ENCODE peak calls at places on chromosomes 13 and 19, in five cellular contexts. C is tibial artery, K is esophagus squamous epithelium, I is body of pancreas, T is A549. P is an unnamed sample.

GRCh38 chr19:29505034-29505824 is 20.6 kb upstream of the VSTM2B start:
- DNase-seq in C (peak; percentile 42), I (no peak), K (no peak), T (no peak), P (no peak)

GRCh38 chr19:29579308-29579910 is 26.7 kb upstream of the POP4 start:
- DNase-seq in I (no peak), T (no peak), K (no peak), C (no peak), P (no peak)

GRCh38 chr13:51848674-51849073 is 3.7 kb upstream of the TMEM272 start:
- DNase-seq in T (no peak), K (no peak), I (no peak), C (no peak), P (no peak)

GRCh38 chr19:46603752-46604241 is 2.7 kb downstream of the CALM3 start:
- DNase-seq in C (no peak), I (no peak), K (no peak), T (no peak), P (peak; percentile 55)

GRCh38 chr13:31209819-31210209 is 10.0 kb downstream of the B3GLCT start:
- DNase-seq in I (no peak), K (no peak), C (no peak), T (no peak), P (no peak)

GRCh38 chr19:27966390-27966816 is 1246.5 kb downstream of the UQCRFS1 start:
- DNase-seq in T (peak; percentile 31), K (no peak), C (no peak), I (no peak), P (no peak)

GRCh38 chr19:57103573-57104277 is 16.1 kb upstream of the USP29 start:
- DNase-seq in T (peak; percentile 59), K (no peak), I (peak; percentile 38), C (peak; percentile 67), P (peak; percentile 82)

GRCh38 chr13:63393112-63393511 is 1977.5 kb upstream of the PCDH20 start:
- DNase-seq in C (no peak), I (no peak), K (no peak), T (peak; percentile 16), P (no peak)

GRCh38 chr19:52665047-52665446 is 26.9 kb upstream of the ZNF83 start:
- DNase-seq in I (no peak), K (no peak), C (no peak), T (no peak), P (no peak)

GRCh38 chr19:6509118-6509971 is 7.2 kb upstream of the TUBB4A start:
- DNase-seq in T (peak; percentile 19), K (no peak), I (peak; percentile 95), C (no peak), P (no peak)

GRCh38 chr19:33978286-33978685 is 181.6 kb downstream of the KCTD15 start:
- DNase-seq in I (no peak), T (no peak), K (no peak), C (no peak), P (no peak)

GRCh38 chr13:55410398-55411330 is 1730.1 kb upstream of the PRR20A start:
- DNase-seq in C (peak; percentile 19), T (no peak), K (no peak), I (no peak), P (no peak)

GRCh38 chr13:30714629-30715028 is 20.7 kb upstream of the ALOX5AP start:
- DNase-seq in T (no peak), K (no peak), C (no peak), I (no peak), P (no peak)

GRCh38 chr13:49649244-49649962 is 21.1 kb downstream of the ARL11 start:
- DNase-seq in K (no peak), C (no peak), T (peak; percentile 41), I (no peak), P (no peak)

GRCh38 chr13:33125821-33126570 is 109.8 kb downstream of the KL start:
- DNase-seq in K (no peak), I (peak; percentile 63), T (peak; percentile 87), C (peak; percentile 78), P (peak; percentile 90)

GRCh38 chr19:7873304-7874079 is 698 bp downstream of the PRR36 start:
- DNase-seq in T (no peak), C (no peak), I (no peak), K (no peak), P (no peak)
- H3K27ac ChIP-seq in T (peak overlapping the region; percentile 78), C (no peak overlapping the region), I (no peak overlapping the region), K (no peak overlapping the region), P (no peak overlapping the region)

DNA sequence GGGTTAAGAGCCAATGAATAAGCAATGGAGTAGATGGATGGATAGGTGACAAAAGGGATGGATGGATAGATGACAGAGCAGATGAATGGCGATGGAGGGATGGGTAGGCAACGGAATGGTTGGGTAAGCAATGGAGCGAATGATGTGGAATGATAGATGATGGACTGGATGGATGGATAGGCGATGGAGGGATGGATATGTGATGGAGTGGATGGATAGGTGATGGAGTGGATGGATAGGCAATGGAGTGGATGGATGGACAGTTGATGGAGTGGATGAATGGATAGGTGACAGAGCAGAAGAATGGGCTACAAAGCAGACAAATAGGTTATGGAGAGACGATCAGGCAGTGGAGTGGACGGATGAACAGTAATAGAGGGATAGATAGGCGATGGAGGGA is 269.6 kb downstream of the TEX29 start:
- DNase-seq in T (no peak), C (no peak), K (no peak), I (no peak), P (no peak)
- H3K9me3 ChIP-seq in T (no peaks in the 10 kb centered on the region), C (no peaks in the 10 kb centered on the region), K (no peaks in the 10 kb centered on the region), I (no peaks in the 10 kb centered on the region), P (no peaks in the 10 kb centered on the region)

DNA sequence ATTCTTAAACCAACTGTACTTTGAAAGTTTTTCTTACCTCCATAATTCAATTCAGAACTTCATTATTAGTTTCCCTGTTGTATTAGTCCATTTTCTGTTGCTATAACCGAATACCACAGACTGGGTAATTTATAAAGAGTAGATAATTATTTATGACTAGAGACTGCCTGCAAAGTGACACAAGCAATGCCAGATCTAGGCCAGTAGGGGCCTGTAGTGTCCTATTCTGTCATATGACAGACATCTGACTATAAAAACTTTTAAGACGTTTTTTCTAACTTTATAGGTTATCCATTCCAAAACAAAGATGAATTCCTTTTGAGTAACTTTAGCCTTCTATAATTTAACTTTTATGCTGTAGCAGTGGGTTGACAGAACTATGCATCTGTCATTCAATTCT is 2783.8 kb downstream of the PCDH9 start:
- DNase-seq in T (peak; percentile 20), I (no peak), C (no peak), K (no peak), P (no peak)
- TF ChIP-seq CTCF in T (peak; percentile 38), I (no peak), C (peak; percentile 19), K (no peak), P (no peak)

GRCh38 chr19:17871878-17872250 is at the start of gene SLC5A5:
- DNase-seq in T (no peak), C (no peak), I (no peak), K (no peak), P (no peak)
- H3K27ac ChIP-seq in T (no peak within 1 kb of the TSS), C (no peak within 1 kb of the TSS), I (no peak within 1 kb of the TSS), K (no peak within 1 kb of the TSS), P (no peak within 1 kb of the TSS)

GRCh38 chr13:28370448-28370847 is 124.5 kb downstream of the FLT1 start:
- DNase-seq in C (no peak), I (no peak), T (no peak), K (no peak), P (no peak)
- H3K9me3 ChIP-seq in C (no peaks in the 10 kb centered on the region), I (no peaks in the 10 kb centered on the region), T (no peaks in the 10 kb centered on the region), K (no peaks in the 10 kb centered on the region), P (no peaks in the 10 kb centered on the region)

GRCh38 chr13:43911283-43911682 is 31.6 kb downstream of the LACC1 start:
- DNase-seq in T (no peak), I (no peak), C (no peak), K (no peak), P (no peak)

GRCh38 chr13:43905435-43906031 is 25.8 kb downstream of the LACC1 start:
- DNase-seq in T (peak; percentile 59), K (no peak), I (peak; percentile 51), C (no peak), P (no peak)

GRCh38 chr13:43911871-43912270 is 32.2 kb downstream of the LACC1 start:
- DNase-seq in C (no peak), T (no peak), I (no peak), K (no peak), P (no peak)

GRCh38 chr13:43908156-43909126 is 28.7 kb downstream of the LACC1 start:
- DNase-seq in T (peak; percentile 66), K (no peak), C (no peak), I (peak; percentile 33), P (no peak)
- TF ChIP-seq CTCF in T (peak; percentile 65), K (peak; percentile 70), C (peak; percentile 52), I (peak; percentile 36), P (peak; percentile 76)

DNA sequence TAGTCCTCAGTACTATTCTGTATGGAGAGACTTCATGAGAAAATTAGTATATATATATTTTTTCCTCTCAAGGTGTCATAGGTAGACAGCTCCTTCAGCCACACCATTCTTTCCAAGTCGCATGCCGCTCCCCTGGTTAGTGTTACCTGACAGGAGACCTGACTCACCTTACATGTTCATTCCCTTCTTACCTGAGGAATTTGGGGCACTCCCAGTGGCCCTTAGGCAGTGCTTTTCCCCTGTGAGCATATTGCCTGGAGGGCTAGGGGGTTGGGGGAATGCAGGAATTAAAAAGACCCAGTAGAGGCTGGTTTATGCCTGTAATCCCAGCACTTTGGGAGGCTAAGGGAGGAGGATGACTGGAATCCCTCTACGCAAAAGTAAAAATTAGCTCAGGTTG is 9.0 kb upstream of the ACTN4 start:
- DNase-seq in I (no peak), C (no peak), T (no peak), K (no peak), P (no peak)
- H3K27ac ChIP-seq in I (no peak overlapping the region), C (no peak overlapping the region), T (no peak overlapping the region), K (peak overlapping the region; percentile 82), P (no peak overlapping the region)

P was measured in right atrium auricular region.